ENCODE peak calls at places on chromosomes 5 and 9, in six cellular contexts. A, M, O, C, S and U are unnamed samples. For H3K27me3, the result is how much of the 10 kb centered on the place peaks cover.

GRCh38 chr5:140883373-140883772 is 1.4 kb downstream of the PCDHA13 start:
- DNase-seq in A (no peak), C (no peak), S (no peak), M (no peak), O (no peak), U (no peak)

GRCh38 chr5:165723931-165724330 is 2218.5 kb downstream of the MAT2B start:
- DNase-seq in A (no peak), M (no peak), C (no peak), S (no peak), O (no peak), U (no peak)

GRCh38 chr5:34843482-34843881 is 4.5 kb downstream of the TTC23L start:
- DNase-seq in A (no peak), C (no peak), M (no peak), O (no peak), S (no peak), U (no peak)

GRCh38 chr5:160991205-160991604 is 139.2 kb upstream of the ATP10B start:
- DNase-seq in A (no peak), S (no peak), C (no peak), O (no peak), M (no peak), U (no peak)

GRCh38 chr9:102779341-102779740 is 215.8 kb upstream of the CYLC2 start:
- DNase-seq in S (no peak), O (no peak), M (no peak), A (no peak), C (no peak), U (no peak)

GRCh38 chr5:38642194-38642987 is 85.9 kb upstream of the LIFR start:
- DNase-seq in O (no peak), C (peak), A (no peak), S (peak), M (no peak), U (no peak)

GRCh38 chr5:74035521-74035937 is 409.5 kb downstream of the ARHGEF28 start:
- DNase-seq in C (no peak), A (no peak), M (no peak), O (peak), S (no peak), U (no peak)

GRCh38 chr5:150180241-150181027 is 9.4 kb upstream of the SLC6A7 start:
- DNase-seq in O (no peak), S (no peak), A (no peak), C (no peak), M (peak), U (peak)

GRCh38 chr5:55763736-55764420 is 26.0 kb downstream of the DDX4 start:
- DNase-seq in A (no peak), C (no peak), M (no peak), S (no peak), O (no peak), U (no peak)

GRCh38 chr9:35108946-35109575 is 6.1 kb upstream of the STOML2 start:
- DNase-seq in O (peak), C (no peak), S (no peak), A (no peak), M (no peak), U (no peak)

GRCh38 chr9:87673446-87674109 is 52.3 kb upstream of the CTSL start:
- DNase-seq in A (peak), O (no peak), M (no peak), C (no peak), S (peak), U (no peak)

GRCh38 chr9:28882528-28882927 is 1309.2 kb upstream of the C9orf72 start:
- DNase-seq in M (no peak), O (no peak), A (no peak), S (no peak), C (no peak), U (no peak)

GRCh38 chr9:123960965-123961364 is 31.0 kb upstream of the DENND1A start:
- DNase-seq in C (no peak), M (no peak), S (no peak), A (no peak), O (no peak), U (no peak)

GRCh38 chr9:31372796-31373587 is 1011.5 kb upstream of the ACO1 start:
- DNase-seq in M (no peak), C (no peak), A (no peak), S (no peak), O (no peak), U (no peak)

GRCh38 chr5:53405396-53405795 is 75.0 kb upstream of the FST start:
- DNase-seq in C (no peak), O (no peak), S (no peak), A (no peak), M (no peak), U (no peak)

GRCh38 chr5:159550951-159551350 is 220.7 kb upstream of the IL12B start:
- DNase-seq in O (no peak), S (no peak), A (no peak), M (no peak), C (no peak), U (no peak)

GRCh38 chr9:3331801-3332200 is 194.0 kb downstream of the RFX3 start:
- DNase-seq in M (no peak), O (peak), A (no peak), C (peak), S (no peak), U (no peak)

GRCh38 chr5:146540421-146540820 is 24.4 kb upstream of the GPR151 start:
- DNase-seq in A (no peak), S (no peak), C (no peak), O (no peak), M (no peak), U (no peak)

GRCh38 chr5:168184103-168184502 is 107.3 kb upstream of the WWC1 start:
- DNase-seq in M (no peak), S (no peak), C (no peak), A (no peak), O (no peak), U (no peak)

GRCh38 chr5:56607551-56607950 is 207.8 kb upstream of the MAP3K1 start:
- DNase-seq in S (no peak), A (no peak), O (no peak), C (no peak), M (no peak), U (no peak)

GRCh38 chr9:78562021-78562420 is 265.1 kb downstream of the PSAT1 start:
- DNase-seq in O (no peak), M (no peak), C (no peak), A (no peak), S (peak), U (no peak)

GRCh38 chr5:90882448-90882847 is 323.9 kb downstream of the ADGRV1 start:
- DNase-seq in M (no peak), C (no peak), S (no peak), O (no peak), A (no peak), U (no peak)

GRCh38 chr5:90878081-90878480 is 319.5 kb downstream of the ADGRV1 start:
- DNase-seq in O (no peak), M (no peak), S (no peak), A (peak), C (no peak), U (peak)

GRCh38 chr5:90877049-90877448 is 318.5 kb downstream of the ADGRV1 start:
- DNase-seq in C (no peak), A (no peak), S (no peak), O (no peak), M (no peak), U (no peak)

GRCh38 chr5:90878549-90879196 is 320.1 kb downstream of the ADGRV1 start:
- DNase-seq in S (no peak), C (no peak), M (no peak), A (no peak), O (no peak), U (no peak)

DNA sequence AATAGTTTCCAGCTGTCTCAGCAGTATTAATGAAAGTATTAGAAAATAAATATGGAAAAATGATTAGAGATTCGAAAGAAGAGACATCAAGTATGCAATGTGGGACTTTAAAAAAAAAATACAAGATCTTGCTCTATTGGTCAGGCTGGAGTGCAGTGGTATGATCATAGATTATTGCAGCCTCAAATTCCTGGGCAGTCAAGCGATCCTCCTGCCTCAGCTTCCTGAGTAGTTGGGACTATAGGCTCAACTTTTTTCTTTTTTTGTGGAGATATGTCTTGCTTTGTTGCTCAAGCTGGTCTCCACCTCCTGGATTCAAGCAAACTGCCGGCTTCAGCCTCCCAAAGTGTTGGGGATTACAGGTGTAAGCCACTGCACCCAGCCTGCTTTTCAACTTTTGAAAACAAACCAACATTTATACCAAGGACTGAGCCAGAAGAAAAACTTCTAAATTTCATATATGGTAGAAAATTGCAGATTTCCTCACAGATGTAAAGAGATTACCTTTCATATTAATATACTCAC is 323.1 kb downstream of the ADGRV1 start:
- DNase-seq in S (no peak), A (no peak), M (no peak), O (no peak), C (no peak), U (no peak)
- TF ChIP-seq POLR2AphosphoS5 in S (no peak), A (no peak), M (no peak), O (no peak), C (no peak), U (no peak)

GRCh38 chr9:125787715-125788114 is 40.5 kb downstream of the PBX3 start:
- DNase-seq in M (no peak), S (no peak), A (no peak), C (no peak), O (no peak), U (no peak)
- TF ChIP-seq EP300 in M (no peak), S (no peak), A (no peak), C (no peak), O (no peak), U (no peak)

DNA sequence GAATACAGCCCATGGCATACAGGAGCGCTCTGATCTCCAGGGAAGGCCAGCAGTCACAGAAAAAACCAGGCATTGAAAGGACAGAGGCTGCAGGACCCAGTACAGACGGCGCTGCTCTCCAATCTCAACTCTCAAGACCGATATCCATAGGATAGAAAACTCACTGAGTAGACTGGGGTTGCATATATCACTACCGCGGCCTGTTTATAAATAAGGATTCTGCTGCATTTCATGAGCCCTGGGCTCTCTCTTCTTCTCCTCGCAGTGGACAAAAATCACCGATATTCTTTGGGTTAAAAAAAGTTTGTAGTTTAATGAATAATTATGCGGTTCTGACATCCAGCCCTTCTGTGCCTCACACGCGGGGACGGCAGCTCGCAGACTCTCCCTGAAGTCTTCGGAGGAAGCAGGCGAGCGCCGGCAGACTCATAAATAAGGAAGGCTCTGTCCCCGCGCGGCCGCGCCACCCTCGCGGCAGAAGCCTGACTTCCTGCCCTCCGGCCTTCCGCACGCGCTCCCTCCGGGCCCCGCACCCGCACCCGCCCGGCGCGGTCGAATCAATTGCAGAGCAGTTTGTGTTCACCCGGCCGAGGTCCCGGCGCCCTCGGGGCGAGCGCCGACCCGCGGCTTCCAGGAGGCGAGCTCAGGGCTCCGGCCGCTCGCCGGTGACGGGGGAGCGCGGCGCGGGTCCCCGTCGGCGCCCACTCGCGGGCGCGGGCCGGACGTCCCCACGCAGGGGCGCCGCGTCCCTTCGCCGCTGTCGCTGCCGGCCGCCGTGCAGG is at the start of gene FAM78A:
- DNase-seq in S (no peak), C (peak), A (peak), O (peak), M (no peak), U (peak)
- H3K27me3 ChIP-seq in S (under half), C (under half), A (under half), O (under half), M (half or more), U (under half)

DNA sequence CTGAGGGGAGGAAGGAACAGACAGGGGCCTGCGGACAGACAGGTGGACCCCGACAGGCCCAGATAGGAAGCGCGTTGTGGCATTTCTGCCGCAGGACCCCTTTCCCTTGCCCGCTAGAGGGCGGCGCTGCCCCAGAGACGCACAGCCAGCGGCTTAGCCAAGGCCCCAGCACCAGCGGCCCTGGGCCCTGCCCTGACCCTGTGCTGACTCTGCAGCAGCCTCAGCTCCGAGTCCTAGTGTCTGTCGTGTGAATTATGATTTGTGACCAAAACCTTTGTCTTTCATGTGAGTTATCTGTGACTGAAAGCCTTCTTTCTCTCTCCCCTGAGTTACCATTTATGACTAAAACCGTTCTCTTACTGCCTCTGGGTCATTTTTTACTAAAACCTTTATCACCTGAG is 30.8 kb downstream of the TRIP13 start:
- DNase-seq in S (no peak), A (peak), M (peak), O (peak), C (peak), U (peak)
- TF ChIP-seq POLR2AphosphoS5 in S (no peak), A (no peak), M (no peak), O (no peak), C (no peak), U (no peak)

GRCh38 chr9:74041588-74041987 is 455.5 kb upstream of the RORB start:
- DNase-seq in M (no peak), O (no peak), C (no peak), S (no peak), A (no peak), U (no peak)

GRCh38 chr9:74035786-74036185 is 461.3 kb upstream of the RORB start:
- DNase-seq in M (no peak), O (no peak), C (no peak), A (no peak), S (no peak), U (no peak)

GRCh38 chr9:74037274-74037673 is 459.9 kb upstream of the RORB start:
- DNase-seq in O (no peak), S (no peak), A (no peak), M (no peak), C (peak), U (no peak)

GRCh38 chr9:74032421-74032820 is 464.7 kb upstream of the RORB start:
- DNase-seq in C (no peak), O (no peak), M (no peak), A (no peak), S (no peak), U (no peak)

DNA sequence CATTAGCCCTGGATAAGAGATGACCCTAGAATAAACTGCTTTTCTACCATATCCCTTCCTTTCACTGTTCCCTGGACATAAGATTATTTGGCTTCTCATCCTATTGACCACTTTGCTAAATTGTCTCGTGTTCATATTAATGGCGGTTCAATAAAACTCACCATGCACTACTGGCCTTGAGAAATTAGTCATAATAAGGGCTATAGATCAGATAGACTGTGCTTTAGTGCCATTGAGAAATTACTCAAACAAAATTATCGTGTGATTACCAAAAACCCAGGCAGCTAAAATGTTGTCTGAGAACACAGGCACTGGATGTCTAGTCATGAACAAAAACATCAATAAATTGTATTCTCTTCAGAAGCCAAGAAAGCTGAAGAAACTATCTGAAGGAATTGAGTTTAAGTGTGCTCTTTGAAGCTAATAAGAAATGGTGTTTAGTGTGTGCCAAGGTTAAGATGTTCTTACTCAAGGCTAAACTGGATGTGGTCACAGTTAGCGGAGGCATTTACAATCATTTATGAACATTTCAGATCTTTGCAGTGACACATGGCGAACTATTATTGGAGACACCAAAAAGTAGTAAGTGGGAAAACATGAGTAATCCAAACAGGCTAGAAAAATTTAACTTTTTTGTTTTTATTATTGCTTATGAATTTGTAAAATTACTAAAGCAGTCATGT is 460.4 kb upstream of the RORB start:
- DNase-seq in O (no peak), C (no peak), S (no peak), M (no peak), A (no peak), U (no peak)
- TF ChIP-seq EP300 in O (no peak), C (no peak), S (no peak), M (no peak), A (no peak), U (no peak)

DNA sequence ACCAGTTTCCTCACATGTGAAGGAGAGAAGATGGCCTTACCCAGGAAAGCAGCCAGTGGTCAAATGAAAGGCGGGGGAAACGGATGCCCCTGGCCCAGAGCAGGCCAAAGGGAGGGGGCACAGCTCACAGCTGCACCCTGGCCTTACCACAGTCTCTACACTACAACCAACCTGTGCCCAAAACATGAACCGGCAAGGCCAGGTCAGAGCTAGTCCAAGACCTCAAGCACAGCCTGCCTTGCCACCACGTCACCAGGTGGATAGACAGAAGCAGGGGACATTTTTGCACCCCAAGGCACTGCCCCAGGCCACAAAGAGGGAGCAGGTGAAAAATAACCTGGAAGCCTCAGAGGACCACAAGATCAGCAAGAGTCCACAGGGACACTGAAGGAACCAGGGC is 4.5 kb downstream of the GRIN1 start:
- DNase-seq in S (no peak), O (no peak), C (no peak), A (no peak), M (no peak), U (no peak)
- H3K27me3 ChIP-seq in S (under half), O (half or more), C (under half), A (half or more), M (half or more), U (half or more)

GRCh38 chr9:18442629-18443491 is 31.1 kb upstream of the ADAMTSL1 start:
- DNase-seq in O (peak), C (peak), A (peak), M (peak), S (no peak), U (peak)

GRCh38 chr9:18451409-18451808 is 22.5 kb upstream of the ADAMTSL1 start:
- DNase-seq in S (no peak), A (no peak), O (no peak), C (no peak), M (no peak), U (no peak)

GRCh38 chr9:18448101-18448500 is 25.9 kb upstream of the ADAMTSL1 start:
- DNase-seq in M (no peak), A (no peak), C (no peak), S (no peak), O (no peak), U (no peak)

GRCh38 chr9:18452276-18452675 is 21.7 kb upstream of the ADAMTSL1 start:
- DNase-seq in A (no peak), C (no peak), M (no peak), O (no peak), S (no peak), U (no peak)

DNA sequence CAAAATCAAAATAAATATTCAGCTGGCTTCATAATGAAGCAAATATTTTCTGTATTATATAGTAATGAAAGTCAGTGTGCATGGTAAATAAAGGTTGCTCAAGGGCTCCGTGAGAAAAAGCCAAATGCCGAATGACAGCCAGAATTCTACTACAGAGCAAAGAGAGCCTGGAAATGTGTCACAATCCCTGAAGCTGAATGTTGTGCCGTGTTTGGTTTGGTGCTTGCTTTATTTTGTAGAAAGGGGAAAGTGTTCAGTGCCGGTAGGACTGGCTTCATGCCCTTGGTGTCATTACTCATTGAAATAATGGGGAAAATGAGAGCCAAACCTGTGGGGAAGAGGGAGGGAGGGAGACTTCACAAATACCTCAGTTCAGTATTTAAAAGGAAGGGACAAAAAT is 26.8 kb upstream of the ADAMTSL1 start:
- DNase-seq in M (peak), O (no peak), S (no peak), A (no peak), C (no peak), U (no peak)
- TF ChIP-seq POLR2AphosphoS5 in M (no peak), O (no peak), S (peak), A (no peak), C (no peak), U (no peak)